ENCODE peak calls at places on chromosomes 6 and 20, in four cellular contexts. Z, V, O and B are unnamed samples.

GRCh38 chr6:154039231-154039842 is at the start of gene OPRM1:
- DNase-seq in Z (no peak), V (peak), O (peak), B (peak)

GRCh38 chr6:14274552-14275492 is 157.2 kb downstream of the CD83 start:
- DNase-seq in Z (no peak), V (peak), O (no peak), B (no peak)

GRCh38 chr20:2349801-2350200 is 30.9 kb upstream of the TGM6 start:
- DNase-seq in Z (no peak), V (no peak), O (peak), B (no peak)

GRCh38 chr6:130076512-130076911 is 58.1 kb downstream of the L3MBTL3 start:
- DNase-seq in Z (peak), V (no peak), O (peak), B (no peak)

GRCh38 chr6:100382031-100382430 is 82.7 kb downstream of the SIM1 start:
- DNase-seq in Z (no peak), V (no peak), O (no peak), B (no peak)

GRCh38 chr20:7792131-7792869 is 148.0 kb downstream of the HAO1 start:
- DNase-seq in Z (no peak), V (no peak), O (no peak), B (no peak)

GRCh38 chr20:63057133-63058117 is 50.7 kb upstream of the BHLHE23 start:
- DNase-seq in Z (no peak), V (no peak), O (no peak), B (no peak)

GRCh38 chr6:158538741-158539140 is 21.1 kb upstream of the TMEM181 start:
- DNase-seq in Z (no peak), V (peak), O (peak), B (no peak)

GRCh38 chr20:680638-681037 is 5.0 kb upstream of the SCRT2 start:
- DNase-seq in Z (no peak), V (no peak), O (no peak), B (no peak)

GRCh38 chr6:156197513-156197912 is 579.7 kb upstream of the ARID1B start:
- DNase-seq in Z (no peak), V (no peak), O (no peak), B (no peak)

GRCh38 chr20:33005132-33005566 is 916 bp upstream of the SUN5 start:
- DNase-seq in Z (peak), V (peak), O (peak), B (no peak)

GRCh38 chr6:69796081-69796626 is 656 bp downstream of the LMBRD1 start:
- DNase-seq in Z (peak), V (peak), O (peak), B (no peak)

GRCh38 chr6:7542878-7543394 is 1.5 kb downstream of the DSP start:
- DNase-seq in Z (peak), V (peak), O (peak), B (no peak)

GRCh38 chr6:149779644-149779963 is 30.1 kb downstream of the PCMT1 start:
- DNase-seq in Z (no peak), V (no peak), O (no peak), B (no peak)

GRCh38 chr6:45531999-45532605 is 154.4 kb upstream of the SUPT3H start:
- DNase-seq in Z (no peak), V (no peak), O (no peak), B (no peak)

GRCh38 chr6:25197116-25197515 is 82.1 kb upstream of the CARMIL1 start:
- DNase-seq in Z (no peak), V (no peak), O (no peak), B (no peak)

GRCh38 chr6:40537446-40537845 is 49.7 kb downstream of the LRFN2 start:
- DNase-seq in Z (no peak), V (no peak), O (no peak), B (no peak)

GRCh38 chr6:72950114-72950860 is 275.0 kb downstream of the KHDC1L start:
- DNase-seq in Z (peak), V (no peak), O (peak), B (no peak)

GRCh38 chr6:159955945-159956361 is 12.9 kb upstream of the IGF2R start:
- DNase-seq in Z (no peak), V (no peak), O (no peak), B (no peak)

GRCh38 chr6:31112478-31112877 is at the start of gene C6orf15:
- DNase-seq in Z (no peak), V (no peak), O (peak), B (no peak)

GRCh38 chr6:116557863-116558262 is 4.3 kb downstream of the CALHM4 start:
- DNase-seq in Z (peak), V (no peak), O (no peak), B (no peak)

GRCh38 chr6:43621836-43622180 is 7.3 kb downstream of the GTPBP2 start:
- DNase-seq in Z (no peak), V (no peak), O (no peak), B (no peak)

GRCh38 chr6:43621078-43621835 is 7.8 kb downstream of the GTPBP2 start:
- DNase-seq in Z (no peak), V (no peak), O (no peak), B (no peak)

GRCh38 chr6:43624786-43625288 is 4.2 kb downstream of the GTPBP2 start:
- DNase-seq in Z (no peak), V (no peak), O (no peak), B (no peak)

GRCh38 chr6:43623880-43624785 is 4.9 kb downstream of the GTPBP2 start:
- DNase-seq in Z (no peak), V (no peak), O (no peak), B (no peak)

DNA sequence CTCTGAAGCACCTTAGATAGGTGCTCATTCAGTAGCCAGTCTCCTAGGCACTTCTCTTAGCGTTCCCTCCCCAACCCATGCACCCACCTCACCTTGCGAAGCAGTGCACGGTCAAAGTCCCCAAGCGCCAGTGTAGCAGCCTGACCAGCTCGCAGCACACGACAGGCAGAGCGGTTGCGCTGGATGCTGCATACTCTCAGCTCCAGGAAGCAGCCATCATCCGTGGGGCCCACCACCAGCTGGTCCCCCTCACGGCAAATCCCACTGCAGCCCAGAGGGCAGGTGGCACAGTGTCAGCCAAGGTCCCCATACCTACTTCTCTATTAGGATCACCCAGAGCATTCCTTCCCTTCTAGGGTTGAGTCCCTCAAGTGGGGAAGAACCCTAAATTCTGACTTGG is 6.5 kb downstream of the GTPBP2 start:
- DNase-seq in Z (no peak), V (no peak), O (no peak), B (no peak)
- H3K23ac ChIP-seq in Z (no peak), V (no peak), O (no peak), B (peak)

GRCh38 chr20:25745100-25745499 is 48.4 kb upstream of the ZNF337 start:
- DNase-seq in Z (no peak), V (no peak), O (no peak), B (no peak)

GRCh38 chr20:25750765-25751696 is 54.4 kb upstream of the ZNF337 start:
- DNase-seq in Z (peak), V (peak), O (peak), B (no peak)

GRCh38 chr20:25745738-25746137 is 49.1 kb upstream of the ZNF337 start:
- DNase-seq in Z (no peak), V (no peak), O (no peak), B (no peak)

GRCh38 chr20:25749667-25750066 is 53.0 kb upstream of the ZNF337 start:
- DNase-seq in Z (no peak), V (no peak), O (no peak), B (no peak)

DNA sequence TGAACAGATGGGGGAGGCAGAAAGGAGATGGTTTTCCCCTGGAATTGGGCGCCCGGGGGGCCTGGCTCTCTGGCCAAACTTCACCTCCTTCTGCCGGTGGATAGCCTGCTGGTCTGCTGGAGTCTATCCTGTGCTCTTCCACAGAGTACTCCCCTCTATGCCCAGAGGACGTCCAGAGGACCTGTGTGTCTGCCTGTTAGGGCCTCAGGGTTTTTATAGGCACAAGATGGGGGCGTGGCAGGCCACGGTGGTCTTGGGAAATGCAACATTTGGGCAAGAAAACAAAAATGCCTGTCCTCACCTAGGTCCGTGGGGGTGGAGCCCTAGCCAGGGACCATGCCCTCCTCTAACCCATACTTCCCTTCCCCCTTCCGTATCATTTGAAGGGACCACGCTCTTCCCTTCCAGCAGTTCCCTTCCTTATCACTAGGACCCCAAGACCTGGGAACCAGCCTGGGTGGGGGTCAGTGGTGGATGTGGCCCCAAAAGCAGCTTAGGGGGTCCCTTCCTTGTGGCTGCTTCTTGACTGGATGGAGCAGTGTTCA is 53.6 kb upstream of the ZNF337 start:
- DNase-seq in Z (no peak), V (no peak), O (no peak), B (no peak)
- H3K23ac ChIP-seq in Z (no peak), V (no peak), O (no peak), B (no peak)

GRCh38 chr20:4173142-4173541 is 157.8 kb upstream of the RNF24 start:
- DNase-seq in Z (no peak), V (no peak), O (no peak), B (no peak)

GRCh38 chr20:4171538-4172116 is 156.3 kb upstream of the RNF24 start:
- DNase-seq in Z (peak), V (no peak), O (peak), B (no peak)

GRCh38 chr20:4169360-4170214 is 154.2 kb upstream of the RNF24 start:
- DNase-seq in Z (no peak), V (no peak), O (no peak), B (no peak)

GRCh38 chr20:4167261-4168004 is 152.1 kb upstream of the RNF24 start:
- DNase-seq in Z (no peak), V (peak), O (no peak), B (no peak)

DNA sequence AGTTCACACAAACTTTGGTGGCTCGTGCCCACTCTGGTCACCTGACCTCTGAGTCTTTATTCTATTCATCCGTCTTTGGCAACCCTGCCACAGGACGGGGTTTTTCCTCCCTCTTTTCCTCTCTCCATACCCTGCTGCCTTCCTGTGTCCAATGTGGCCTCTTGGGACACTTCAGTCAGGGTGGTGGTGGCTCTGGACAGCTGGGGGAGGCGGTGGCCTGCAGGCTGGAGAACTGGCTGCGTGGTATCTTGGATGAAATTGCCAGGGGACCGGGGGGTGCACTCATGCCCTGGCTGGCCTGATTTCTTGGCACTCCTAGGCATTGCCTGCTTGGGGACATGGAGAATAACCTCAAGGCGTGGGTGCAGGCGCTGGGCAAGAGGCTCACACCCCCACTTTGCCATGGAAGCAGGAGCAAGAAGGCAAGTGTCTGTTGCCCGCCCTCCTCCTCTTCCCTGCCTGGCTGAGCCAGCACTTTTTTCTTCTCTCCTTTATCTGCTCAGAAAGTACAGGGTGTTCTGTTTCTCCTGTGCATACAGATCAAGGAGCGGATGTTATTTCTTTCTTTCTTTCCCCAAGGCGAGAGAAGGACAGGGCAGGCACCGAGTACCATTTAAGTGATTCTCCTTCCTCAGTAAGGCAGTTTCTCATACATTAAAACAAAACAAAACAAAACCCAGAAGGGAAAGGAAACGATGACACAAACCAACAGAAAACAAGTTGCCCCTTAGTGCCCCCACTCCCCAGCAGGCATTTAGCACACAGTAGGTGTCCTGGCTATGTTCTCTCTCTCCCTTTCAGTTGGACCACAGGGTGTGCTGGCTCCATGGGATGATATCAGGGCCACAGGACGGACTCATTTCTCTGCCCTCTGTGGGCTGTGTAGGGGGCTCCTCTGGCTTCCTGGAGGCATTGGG is 155.5 kb upstream of the RNF24 start:
- DNase-seq in Z (no peak), V (no peak), O (no peak), B (no peak)
- H3K23ac ChIP-seq in Z (peak), V (no peak), O (no peak), B (no peak)

DNA sequence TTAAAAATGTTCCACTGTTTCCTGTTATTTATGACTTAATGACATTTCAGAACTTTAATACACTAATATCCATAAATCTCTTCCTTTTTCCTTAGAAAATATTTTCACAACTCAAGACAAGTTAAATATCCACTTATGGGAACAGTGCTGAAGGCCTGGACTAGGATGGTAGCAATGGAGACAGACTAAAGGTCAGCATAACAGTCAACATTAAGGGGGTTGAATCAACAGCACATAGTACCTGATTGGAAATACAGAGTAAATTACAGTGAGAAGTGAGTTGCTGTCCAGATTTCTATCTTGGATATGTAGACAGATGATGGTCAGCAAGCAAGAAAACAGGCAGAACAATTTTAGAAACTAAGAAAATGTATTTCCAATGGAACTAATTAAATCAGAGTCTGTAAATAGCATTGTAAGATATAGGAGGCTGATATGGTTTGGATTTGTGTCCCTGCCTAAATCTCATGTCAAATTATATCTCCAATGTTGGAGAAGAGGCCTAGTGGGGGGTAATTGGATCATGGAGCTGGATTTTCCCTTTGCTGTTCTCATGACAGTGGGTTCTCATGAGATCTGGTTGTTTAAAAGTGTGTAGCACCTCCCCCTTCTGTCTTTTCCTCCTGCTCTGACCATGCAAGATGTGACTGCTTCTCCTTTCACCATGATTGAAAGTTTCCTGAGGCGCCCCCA is 682.7 kb downstream of the MAFB start:
- DNase-seq in Z (no peak), V (no peak), O (no peak), B (no peak)
- H3K23ac ChIP-seq in Z (no peak), V (no peak), O (no peak), B (no peak)

DNA sequence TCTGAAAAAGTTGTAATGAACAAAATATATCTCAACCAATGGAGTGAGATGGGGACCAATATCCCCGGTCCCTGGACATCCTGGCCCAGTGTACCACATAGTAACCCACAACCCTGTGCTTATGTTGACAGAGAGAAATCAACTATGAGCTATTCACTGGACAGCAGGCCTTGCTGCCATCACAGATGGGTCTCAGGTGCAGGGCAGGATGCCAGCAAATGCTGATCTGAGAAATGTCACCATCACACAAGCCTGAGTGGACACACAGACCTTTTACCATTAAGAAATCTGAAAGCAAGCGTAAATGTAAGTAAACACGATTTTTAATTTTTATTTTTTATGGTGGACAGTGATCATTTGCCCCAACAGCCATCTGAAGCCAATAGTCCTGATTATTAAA is 9.1 kb downstream of the RPP40 start:
- DNase-seq in Z (no peak), V (no peak), O (no peak), B (no peak)
- H3K23ac ChIP-seq in Z (no peak), V (no peak), O (no peak), B (no peak)

DNA sequence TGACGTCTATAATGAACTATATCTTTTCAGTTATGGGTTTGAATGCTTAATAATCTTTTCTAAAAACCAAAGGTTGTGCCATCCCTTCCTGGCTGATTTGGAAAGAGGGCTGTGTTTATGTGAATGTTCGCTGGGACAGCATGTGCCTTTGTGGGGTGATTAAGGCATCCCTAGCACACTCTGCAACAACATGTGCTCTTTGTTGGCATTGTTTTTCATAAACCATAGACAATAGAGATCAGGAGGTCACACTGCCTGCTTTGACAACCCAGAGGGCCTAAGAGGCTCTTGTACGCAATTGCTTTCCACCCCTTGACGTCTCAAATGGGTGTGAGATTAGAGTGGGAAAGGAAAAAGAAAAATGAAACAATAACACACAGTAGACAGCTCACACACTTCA is 116.0 kb downstream of the LRRC1 start:
- DNase-seq in Z (no peak), V (no peak), O (no peak), B (peak)
- H3K23ac ChIP-seq in Z (no peak), V (no peak), O (no peak), B (no peak)

DNA sequence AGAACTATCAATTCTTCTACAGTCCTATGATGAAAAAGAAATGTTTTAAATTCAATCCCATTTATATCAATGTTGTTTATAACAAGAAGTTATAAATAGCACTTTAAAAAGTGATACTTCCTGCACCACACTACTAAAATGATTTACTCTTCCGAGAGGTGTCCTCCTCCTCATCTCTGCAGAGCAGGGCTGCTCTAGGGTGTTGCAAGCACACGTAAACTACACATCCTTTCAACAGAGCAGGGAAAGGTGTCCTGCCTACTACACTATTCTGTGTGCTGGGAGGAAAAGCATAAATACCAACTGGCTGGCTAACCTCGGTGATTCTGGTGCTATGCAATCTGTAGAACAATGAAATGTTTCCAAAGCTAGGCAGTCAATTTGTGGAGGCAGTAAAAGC is 89.4 kb upstream of the MAP7 start:
- DNase-seq in Z (no peak), V (no peak), O (no peak), B (no peak)
- H3K23ac ChIP-seq in Z (peak), V (no peak), O (no peak), B (no peak)

GRCh38 chr20:46967647-46968046 is 73.0 kb downstream of the EYA2 start:
- DNase-seq in Z (no peak), V (no peak), O (peak), B (no peak)
- H3K23ac ChIP-seq in Z (no peak), V (no peak), O (no peak), B (no peak)

GRCh38 chr6:53669592-53669991 is 4.0 kb upstream of the KLHL31 start:
- DNase-seq in Z (no peak), V (no peak), O (no peak), B (no peak)
- H3K23ac ChIP-seq in Z (no peak), V (no peak), O (no peak), B (no peak)